ENCODE peak calls at places on chromosomes 6 and 20, in eight cellular contexts. One of them, this sample, is unnamed. For H3K4me1 and H3K9me3, the result is how much of the 10 kb centered on the place peaks cover.

GRCh38 chr6:167501831-167502385 is 177.0 kb downstream of the TTLL2 start:
- DNase-seq in CD8-positive, alpha-beta T cell: no peak
- DNase-seq in transverse colon: peak
- DNase-seq in spleen: no peak
- DNase-seq in Peyer's patch: peak
- DNase-seq in thoracic aorta: no peak
- DNase-seq in SJSA1: no peak
- DNase-seq in lower lobe of right lung: no peak
- DNase-seq in this sample: peak

GRCh38 chr20:50285376-50286173 is 94.9 kb downstream of the CEBPB start:
- DNase-seq in transverse colon: no peak
- DNase-seq in lower lobe of right lung: no peak
- DNase-seq in thoracic aorta: no peak
- DNase-seq in spleen: no peak
- DNase-seq in Peyer's patch: no peak
- DNase-seq in CD8-positive, alpha-beta T cell: no peak
- DNase-seq in SJSA1: peak
- DNase-seq in this sample: no peak

GRCh38 chr20:3313681-3314080 is 74.7 kb upstream of the SLC4A11 start:
- DNase-seq in lower lobe of right lung: no peak
- DNase-seq in CD8-positive, alpha-beta T cell: no peak
- DNase-seq in transverse colon: no peak
- DNase-seq in SJSA1: no peak
- DNase-seq in thoracic aorta: no peak
- DNase-seq in Peyer's patch: no peak
- DNase-seq in spleen: no peak
- DNase-seq in this sample: peak

GRCh38 chr20:6767536-6768227 is at the start of gene BMP2:
- DNase-seq in lower lobe of right lung: peak
- DNase-seq in SJSA1: peak
- DNase-seq in Peyer's patch: peak
- DNase-seq in CD8-positive, alpha-beta T cell: no peak
- DNase-seq in transverse colon: peak
- DNase-seq in spleen: peak
- DNase-seq in thoracic aorta: no peak
- DNase-seq in this sample: peak

GRCh38 chr6:40947876-40948514 is 91.0 kb downstream of the UNC5CL start:
- DNase-seq in lower lobe of right lung: no peak
- DNase-seq in transverse colon: no peak
- DNase-seq in SJSA1: peak
- DNase-seq in Peyer's patch: no peak
- DNase-seq in thoracic aorta: no peak
- DNase-seq in CD8-positive, alpha-beta T cell: no peak
- DNase-seq in spleen: no peak
- DNase-seq in this sample: no peak

GRCh38 chr20:32963176-32963575 is 41.1 kb downstream of the SUN5 start:
- DNase-seq in SJSA1: no peak
- DNase-seq in lower lobe of right lung: no peak
- DNase-seq in transverse colon: no peak
- DNase-seq in thoracic aorta: no peak
- DNase-seq in CD8-positive, alpha-beta T cell: no peak
- DNase-seq in spleen: peak
- DNase-seq in Peyer's patch: no peak
- DNase-seq in this sample: no peak

GRCh38 chr6:53161481-53162009 is 12.9 kb upstream of the GCM1 start:
- DNase-seq in spleen: no peak
- DNase-seq in thoracic aorta: no peak
- DNase-seq in transverse colon: no peak
- DNase-seq in lower lobe of right lung: no peak
- DNase-seq in CD8-positive, alpha-beta T cell: no peak
- DNase-seq in Peyer's patch: no peak
- DNase-seq in SJSA1: no peak
- DNase-seq in this sample: no peak

GRCh38 chr6:35804996-35805736 is at the start of gene LHFPL5:
- DNase-seq in CD8-positive, alpha-beta T cell: peak
- DNase-seq in spleen: peak
- DNase-seq in transverse colon: peak
- DNase-seq in SJSA1: peak
- DNase-seq in Peyer's patch: peak
- DNase-seq in thoracic aorta: no peak
- DNase-seq in lower lobe of right lung: peak
- DNase-seq in this sample: peak

GRCh38 chr20:35661013-35661412 is 3.7 kb downstream of the CPNE1 start:
- DNase-seq in lower lobe of right lung: no peak
- DNase-seq in transverse colon: no peak
- DNase-seq in SJSA1: no peak
- DNase-seq in spleen: no peak
- DNase-seq in thoracic aorta: no peak
- DNase-seq in Peyer's patch: no peak
- DNase-seq in CD8-positive, alpha-beta T cell: no peak
- DNase-seq in this sample: no peak

GRCh38 chr20:35662541-35662940 is 2.2 kb downstream of the CPNE1 start:
- DNase-seq in Peyer's patch: no peak
- DNase-seq in transverse colon: no peak
- DNase-seq in CD8-positive, alpha-beta T cell: no peak
- DNase-seq in lower lobe of right lung: no peak
- DNase-seq in thoracic aorta: no peak
- DNase-seq in spleen: no peak
- DNase-seq in SJSA1: no peak
- DNase-seq in this sample: no peak

GRCh38 chr20:35657271-35657670 is 7.4 kb downstream of the CPNE1 start:
- DNase-seq in CD8-positive, alpha-beta T cell: no peak
- DNase-seq in lower lobe of right lung: no peak
- DNase-seq in Peyer's patch: no peak
- DNase-seq in SJSA1: no peak
- DNase-seq in transverse colon: no peak
- DNase-seq in spleen: no peak
- DNase-seq in thoracic aorta: no peak
- DNase-seq in this sample: no peak

GRCh38 chr20:35661908-35662307 is 2.8 kb downstream of the CPNE1 start:
- DNase-seq in Peyer's patch: no peak
- DNase-seq in CD8-positive, alpha-beta T cell: no peak
- DNase-seq in transverse colon: no peak
- DNase-seq in thoracic aorta: no peak
- DNase-seq in SJSA1: no peak
- DNase-seq in lower lobe of right lung: no peak
- DNase-seq in spleen: no peak
- DNase-seq in this sample: no peak

DNA sequence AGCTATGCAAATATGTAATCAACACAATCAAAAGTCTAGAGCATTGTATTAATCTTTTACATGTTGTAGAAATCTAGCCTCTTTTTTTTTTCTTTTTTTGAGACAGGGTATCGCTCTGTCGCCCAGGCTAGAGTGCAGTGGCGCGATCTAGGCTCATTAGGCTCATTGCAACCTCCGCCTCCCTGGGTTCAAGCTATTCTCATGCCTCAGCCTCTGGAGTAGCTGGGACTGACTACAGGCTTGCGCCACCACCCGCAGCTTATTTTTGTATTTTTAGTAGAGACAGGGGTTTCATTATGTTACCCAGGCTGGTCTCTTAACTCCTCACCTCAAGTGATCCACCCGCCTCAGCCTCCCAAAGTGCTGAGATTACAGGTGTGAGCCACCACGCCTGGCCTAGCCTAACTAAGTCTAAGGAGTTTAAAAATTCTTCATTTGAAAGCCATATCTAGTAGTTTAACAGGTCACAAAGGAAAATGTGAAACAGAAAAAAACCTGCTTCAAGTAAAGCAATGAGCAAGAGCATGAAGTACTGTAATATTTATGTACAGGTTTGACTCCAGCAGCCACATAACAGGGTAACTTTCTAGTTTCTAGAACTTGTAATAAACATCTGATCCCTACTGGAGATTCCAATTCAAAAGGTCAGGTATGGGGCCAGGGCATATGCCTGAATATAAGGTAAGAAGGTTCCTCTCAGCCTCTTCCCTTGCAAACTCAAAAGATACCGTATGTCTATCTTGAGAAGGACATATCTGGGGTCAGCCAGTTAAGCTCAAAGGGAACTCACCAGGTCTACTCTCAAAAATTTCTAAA is 4.4 kb downstream of the CPNE1 start:
- DNase-seq in CD8-positive, alpha-beta T cell: no peak
- DNase-seq in transverse colon: no peak
- DNase-seq in lower lobe of right lung: no peak
- DNase-seq in thoracic aorta: no peak
- DNase-seq in Peyer's patch: no peak
- DNase-seq in SJSA1: no peak
- DNase-seq in spleen: no peak
- DNase-seq in this sample: no peak
- H3K27ac ChIP-seq in CD8-positive, alpha-beta T cell: no peak
- H3K27ac ChIP-seq in transverse colon: peak
- H3K27ac ChIP-seq in lower lobe of right lung: no peak
- H3K27ac ChIP-seq in thoracic aorta: peak
- H3K27ac ChIP-seq in Peyer's patch: no peak
- H3K27ac ChIP-seq in SJSA1: peak
- H3K27ac ChIP-seq in spleen: peak
- H3K27ac ChIP-seq in this sample: no peak

GRCh38 chr20:37309290-37309689 is 19.8 kb downstream of the MANBAL start:
- DNase-seq in CD8-positive, alpha-beta T cell: no peak
- DNase-seq in spleen: no peak
- DNase-seq in thoracic aorta: no peak
- DNase-seq in Peyer's patch: no peak
- DNase-seq in transverse colon: no peak
- DNase-seq in lower lobe of right lung: no peak
- DNase-seq in SJSA1: no peak
- DNase-seq in this sample: no peak

GRCh38 chr20:37310951-37311350 is 21.5 kb downstream of the MANBAL start:
- DNase-seq in SJSA1: no peak
- DNase-seq in transverse colon: no peak
- DNase-seq in CD8-positive, alpha-beta T cell: no peak
- DNase-seq in Peyer's patch: no peak
- DNase-seq in thoracic aorta: no peak
- DNase-seq in lower lobe of right lung: no peak
- DNase-seq in spleen: no peak
- DNase-seq in this sample: no peak

GRCh38 chr20:37308098-37309050 is 18.9 kb downstream of the MANBAL start:
- DNase-seq in spleen: no peak
- DNase-seq in CD8-positive, alpha-beta T cell: no peak
- DNase-seq in Peyer's patch: no peak
- DNase-seq in SJSA1: no peak
- DNase-seq in lower lobe of right lung: no peak
- DNase-seq in transverse colon: no peak
- DNase-seq in thoracic aorta: no peak
- DNase-seq in this sample: no peak

GRCh38 chr20:37311710-37312355 is 22.4 kb downstream of the MANBAL start:
- DNase-seq in SJSA1: no peak
- DNase-seq in Peyer's patch: no peak
- DNase-seq in transverse colon: no peak
- DNase-seq in thoracic aorta: no peak
- DNase-seq in lower lobe of right lung: no peak
- DNase-seq in spleen: no peak
- DNase-seq in CD8-positive, alpha-beta T cell: no peak
- DNase-seq in this sample: no peak

GRCh38 chr20:37309941-37310590 is 20.6 kb downstream of the MANBAL start:
- DNase-seq in lower lobe of right lung: no peak
- DNase-seq in Peyer's patch: no peak
- DNase-seq in spleen: no peak
- DNase-seq in CD8-positive, alpha-beta T cell: no peak
- DNase-seq in SJSA1: no peak
- DNase-seq in transverse colon: no peak
- DNase-seq in thoracic aorta: no peak
- DNase-seq in this sample: no peak
- H3K4me1 ChIP-seq in lower lobe of right lung: under half
- H3K4me1 ChIP-seq in Peyer's patch: under half
- H3K4me1 ChIP-seq in spleen: under half
- H3K4me1 ChIP-seq in CD8-positive, alpha-beta T cell: under half
- H3K4me1 ChIP-seq in SJSA1: under half
- H3K4me1 ChIP-seq in transverse colon: half or more
- H3K4me1 ChIP-seq in thoracic aorta: under half
- H3K4me1 ChIP-seq in this sample: under half

GRCh38 chr6:67884442-67884841 is 750.6 kb upstream of the ADGRB3 start:
- DNase-seq in lower lobe of right lung: no peak
- DNase-seq in thoracic aorta: no peak
- DNase-seq in spleen: no peak
- DNase-seq in CD8-positive, alpha-beta T cell: no peak
- DNase-seq in SJSA1: no peak
- DNase-seq in Peyer's patch: no peak
- DNase-seq in transverse colon: no peak
- DNase-seq in this sample: no peak
- H3K9me3 ChIP-seq in lower lobe of right lung: under half
- H3K9me3 ChIP-seq in thoracic aorta: under half
- H3K9me3 ChIP-seq in spleen: under half
- H3K9me3 ChIP-seq in CD8-positive, alpha-beta T cell: under half
- H3K9me3 ChIP-seq in SJSA1: under half
- H3K9me3 ChIP-seq in Peyer's patch: under half
- H3K9me3 ChIP-seq in transverse colon: under half
- H3K9me3 ChIP-seq in this sample: under half

GRCh38 chr20:4681441-4681840 is 40.3 kb upstream of the PRND start:
- DNase-seq in lower lobe of right lung: no peak
- DNase-seq in transverse colon: no peak
- DNase-seq in CD8-positive, alpha-beta T cell: no peak
- DNase-seq in thoracic aorta: no peak
- DNase-seq in SJSA1: no peak
- DNase-seq in spleen: no peak
- DNase-seq in Peyer's patch: no peak
- DNase-seq in this sample: no peak
- H3K27ac ChIP-seq in lower lobe of right lung: no peak
- H3K27ac ChIP-seq in transverse colon: peak
- H3K27ac ChIP-seq in CD8-positive, alpha-beta T cell: no peak
- H3K27ac ChIP-seq in thoracic aorta: no peak
- H3K27ac ChIP-seq in SJSA1: no peak
- H3K27ac ChIP-seq in spleen: no peak
- H3K27ac ChIP-seq in Peyer's patch: no peak
- H3K27ac ChIP-seq in this sample: no peak

GRCh38 chr20:63565021-63565698 is 8.9 kb downstream of the HELZ2 start:
- DNase-seq in CD8-positive, alpha-beta T cell: no peak
- DNase-seq in transverse colon: no peak
- DNase-seq in lower lobe of right lung: no peak
- DNase-seq in SJSA1: no peak
- DNase-seq in thoracic aorta: no peak
- DNase-seq in Peyer's patch: no peak
- DNase-seq in spleen: peak
- DNase-seq in this sample: no peak
- H3K4me1 ChIP-seq in CD8-positive, alpha-beta T cell: under half
- H3K4me1 ChIP-seq in transverse colon: under half
- H3K4me1 ChIP-seq in lower lobe of right lung: under half
- H3K4me1 ChIP-seq in SJSA1: under half
- H3K4me1 ChIP-seq in thoracic aorta: under half
- H3K4me1 ChIP-seq in Peyer's patch: under half
- H3K4me1 ChIP-seq in spleen: under half
- H3K4me1 ChIP-seq in this sample: under half

This sample was measured in body of pancreas.